ENCODE peak calls at places on chromosomes 7 and 10, in seven cellular contexts. I is HS-5; J is SW480; G is colonic mucosa; Y is stimulated activated CD4-positive, alpha-beta T cell treated with anti-CD3 and anti-CD28 coated beads, Interleukin-15, amount 100 ng/mL, for 24 hours; M is aorta; L is occipital lobe. O is an unnamed sample.

GRCh38 chr10:74825371-74826141 is 844 bp upstream of the KAT6B start:
- DNase-seq in G (peak), J (peak), I (no peak), M (no peak), Y (peak), L (peak), O (no peak)

GRCh38 chr7:2472744-2473143 is 3.5 kb downstream of the GRIFIN start:
- DNase-seq in L (no peak), J (no peak), I (no peak), G (no peak), Y (no peak), M (no peak), O (no peak)

GRCh38 chr7:39507866-39508551 is 58.2 kb upstream of the YAE1 start:
- DNase-seq in I (no peak), M (no peak), G (no peak), Y (no peak), L (no peak), J (no peak), O (no peak)

GRCh38 chr7:122166260-122166659 is 22.2 kb upstream of the AASS start:
- DNase-seq in Y (no peak), J (no peak), I (no peak), M (no peak), L (no peak), G (no peak), O (no peak)

GRCh38 chr7:32079530-32079929 is 9.3 kb upstream of the PDE1C start:
- DNase-seq in L (no peak), M (no peak), Y (no peak), J (no peak), I (no peak), G (no peak), O (no peak)

GRCh38 chr10:57818522-57818921 is 449.2 kb downstream of the IPMK start:
- DNase-seq in G (no peak), J (no peak), L (no peak), M (no peak), Y (no peak), I (no peak), O (no peak)

GRCh38 chr7:95027181-95027872 is 119.9 kb downstream of the PPP1R9A start:
- DNase-seq in J (peak), L (no peak), G (peak), Y (no peak), I (no peak), M (no peak), O (no peak)

GRCh38 chr7:46844486-46844885 is 737.4 kb downstream of the TNS3 start:
- DNase-seq in M (no peak), I (no peak), G (no peak), Y (no peak), L (no peak), J (no peak), O (no peak)

GRCh38 chr10:90969947-90970673 is 49.2 kb upstream of the ANKRD1 start:
- DNase-seq in M (no peak), I (no peak), Y (no peak), J (no peak), G (no peak), L (no peak), O (no peak)

O was measured in posterior vena cava.